ENCODE peak calls at places on chromosomes 16 and 17, in eight cellular contexts. A is GM13976; L is ascending aorta; E is A549; G is nucleus accumbens; H is ELR; Z is BE2C; Y is effector memory CD8-positive, alpha-beta T cell. S is an unnamed sample.

GRCh38 chr16:64590516-64590915 is 531.3 kb downstream of the CDH11 start:
- DNase-seq in A (no peak), L (no peak), E (peak; percentile 11), G (no peak), H (peak; percentile 0), Z (no peak), Y (no peak), S (no peak)

GRCh38 chr17:19417611-19418010 is 6.6 kb downstream of the RNF112 start:
- DNase-seq in A (no peak), L (peak; percentile 13), E (no peak), G (no peak), H (no peak), Z (no peak), Y (no peak), S (no peak)

GRCh38 chr17:31724619-31725018 is 134.4 kb downstream of the COPRS start:
- DNase-seq in A (no peak), L (peak; percentile 63), E (no peak), G (no peak), H (peak; percentile 77), Z (no peak), Y (no peak), S (no peak)

GRCh38 chr17:10754109-10754508 is 24.3 kb upstream of the TMEM220 start:
- DNase-seq in A (peak; percentile 46), L (no peak), E (peak; percentile 80), G (no peak), H (peak; percentile 45), Z (peak; percentile 41), Y (no peak), S (no peak)

GRCh38 chr16:595094-595528 is 5.2 kb downstream of the RAB40C start:
- DNase-seq in A (no peak), L (no peak), E (no peak), G (peak; percentile 64), H (no peak), Z (no peak), Y (no peak), S (no peak)

GRCh38 chr17:49497147-49498036 is 2.3 kb downstream of the NGFR start:
- DNase-seq in A (no peak), L (peak; percentile 86), E (no peak), G (no peak), H (peak; percentile 31), Z (peak; percentile 79), Y (peak; percentile 10), S (peak; percentile 23)

GRCh38 chr16:68445458-68445857 is 2.9 kb downstream of the SMPD3 start:
- DNase-seq in A (peak; percentile 68), L (no peak), E (peak; percentile 66), G (peak; percentile 41), H (peak; percentile 76), Z (peak; percentile 83), Y (no peak), S (no peak)

GRCh38 chr16:87222335-87222734 is 94.9 kb downstream of the C16orf95 start:
- DNase-seq in A (no peak), L (no peak), E (no peak), G (no peak), H (no peak), Z (no peak), Y (no peak), S (no peak)

GRCh38 chr17:35432176-35433074 is at the start of gene SLFN12:
- DNase-seq in A (peak; percentile 75), L (peak; percentile 85), E (no peak), G (no peak), H (peak; percentile 96), Z (no peak), Y (peak; percentile 34), S (peak; percentile 72)

GRCh38 chr16:83744521-83744981 is 63.2 kb upstream of the HSBP1 start:
- DNase-seq in A (peak; percentile 36), L (peak; percentile 69), E (no peak), G (no peak), H (peak; percentile 62), Z (no peak), Y (no peak), S (no peak)

GRCh38 chr17:81153340-81153803 is 11.9 kb upstream of the PVALEF start:
- DNase-seq in A (no peak), L (no peak), E (no peak), G (peak; percentile 87), H (peak; percentile 43), Z (no peak), Y (no peak), S (peak; percentile 26)

GRCh38 chr16:70800306-70800705 is 652 bp downstream of the VAC14 start:
- DNase-seq in A (peak; percentile 20), L (no peak), E (no peak), G (no peak), H (peak; percentile 27), Z (no peak), Y (no peak), S (no peak)

GRCh38 chr16:7021653-7022275 is 310.9 kb upstream of the RBFOX1 start:
- DNase-seq in A (no peak), L (no peak), E (no peak), G (no peak), H (no peak), Z (no peak), Y (no peak), S (no peak)

GRCh38 chr17:78356163-78356713 is 3.6 kb downstream of the SOCS3 start:
- DNase-seq in A (peak; percentile 93), L (peak; percentile 81), E (peak; percentile 87), G (peak; percentile 76), H (peak; percentile 100), Z (no peak), Y (peak; percentile 83), S (peak; percentile 99)

GRCh38 chr16:69412287-69412686 is 12.1 kb upstream of the CYB5B start:
- DNase-seq in A (no peak), L (no peak), E (no peak), G (no peak), H (no peak), Z (no peak), Y (no peak), S (no peak)

GRCh38 chr17:8019665-8020064 is 17.2 kb downstream of the GUCY2D start:
- DNase-seq in A (no peak), L (peak; percentile 59), E (no peak), G (no peak), H (peak; percentile 38), Z (no peak), Y (no peak), S (no peak)

GRCh38 chr16:57446530-57447141 is 549 bp downstream of the CIAPIN1 start:
- DNase-seq in A (peak; percentile 63), L (peak; percentile 72), E (peak; percentile 29), G (no peak), H (peak; percentile 57), Z (peak; percentile 67), Y (no peak), S (peak; percentile 5)

GRCh38 chr16:10988164-10988803 is 43.9 kb downstream of the CLEC16A start:
- DNase-seq in A (peak; percentile 58), L (no peak), E (no peak), G (no peak), H (peak; percentile 27), Z (peak; percentile 21), Y (no peak), S (no peak)

GRCh38 chr17:79792984-79793923 is 3.6 kb downstream of the CBX8 start:
- DNase-seq in A (no peak), L (no peak), E (peak; percentile 80), G (no peak), H (peak; percentile 73), Z (no peak), Y (no peak), S (no peak)

GRCh38 chr17:79047291-79047920 is 23.4 kb downstream of the C1QTNF1 start:
- DNase-seq in A (no peak), L (no peak), E (no peak), G (no peak), H (no peak), Z (no peak), Y (no peak), S (no peak)

GRCh38 chr16:28292731-28293588 is 635 bp downstream of the SBK1 start:
- DNase-seq in A (no peak), L (no peak), E (no peak), G (no peak), H (no peak), Z (no peak), Y (no peak), S (peak; percentile 49)

GRCh38 chr17:76536511-76537287 is 810 bp downstream of the CYGB start:
- DNase-seq in A (no peak), L (no peak), E (no peak), G (no peak), H (no peak), Z (no peak), Y (no peak), S (no peak)

GRCh38 chr17:48195910-48196309 is 88.3 kb downstream of the SNX11 start:
- DNase-seq in A (no peak), L (no peak), E (no peak), G (no peak), H (no peak), Z (no peak), Y (no peak), S (no peak)

GRCh38 chr16:71552698-71553503 is 24.0 kb downstream of the TAT start:
- DNase-seq in A (no peak), L (no peak), E (peak; percentile 42), G (no peak), H (peak; percentile 8), Z (no peak), Y (no peak), S (no peak)

GRCh38 chr16:35252356-35252936 is 1793.0 kb downstream of the TP53TG3F start:
- DNase-seq in A (no peak), L (no peak), E (no peak), G (no peak), H (peak; percentile 3), Z (no peak), Y (no peak), S (no peak)

GRCh38 chr16:52991572-52991971 is 61.1 kb downstream of the CHD9NB start:
- DNase-seq in A (no peak), L (no peak), E (no peak), G (no peak), H (no peak), Z (no peak), Y (no peak), S (no peak)

GRCh38 chr17:49935526-49936210 is 33.3 kb upstream of the DLX4 start:
- DNase-seq in A (no peak), L (no peak), E (no peak), G (no peak), H (no peak), Z (no peak), Y (no peak), S (no peak)

GRCh38 chr16:63018581-63019223 is 982.5 kb upstream of the CDH8 start:
- DNase-seq in A (no peak), L (no peak), E (no peak), G (no peak), H (no peak), Z (no peak), Y (no peak), S (no peak)

GRCh38 chr16:2229091-2229490 is 5.7 kb downstream of the E4F1 start:
- DNase-seq in A (no peak), L (no peak), E (no peak), G (no peak), H (no peak), Z (no peak), Y (no peak), S (no peak)

GRCh38 chr16:64116151-64116550 is 1005.7 kb downstream of the CDH11 start:
- DNase-seq in A (no peak), L (no peak), E (no peak), G (no peak), H (no peak), Z (no peak), Y (no peak), S (no peak)

GRCh38 chr17:5840811-5841446 is 229.2 kb upstream of the WSCD1 start:
- DNase-seq in A (no peak), L (no peak), E (no peak), G (no peak), H (no peak), Z (no peak), Y (no peak), S (no peak)

S was measured in CD4-positive, alpha-beta memory T cell.